ENCODE peak calls at places on chromosomes 2 and 18, in five cellular contexts. Y is AG09309, D is astrocyte of the spinal cord, F is cardiac fibroblast, I is small intestine. S is an unnamed sample.

GRCh38 chr2:205405752-205406151 is 276.5 kb upstream of the NRP2 start:
- DNase-seq in D (peak; percentile 84), I (no peak), F (peak; percentile 92), Y (peak; percentile 72), S (no peak)

GRCh38 chr2:237714690-237715458 is 83.7 kb upstream of the RBM44 start:
- DNase-seq in Y (no peak), D (peak; percentile 84), F (peak; percentile 69), I (no peak), S (peak; percentile 49)

GRCh38 chr18:57801379-57802165 is 1.5 kb downstream of the ATP8B1 start:
- DNase-seq in F (no peak), I (peak; percentile 63), D (no peak), Y (no peak), S (no peak)

GRCh38 chr2:25543939-25544338 is 129.4 kb downstream of the DTNB start:
- DNase-seq in F (no peak), Y (no peak), D (no peak), I (no peak), S (no peak)

GRCh38 chr2:6429210-6429986 is 436.3 kb downstream of the CMPK2 start:
- DNase-seq in I (no peak), Y (no peak), F (no peak), D (no peak), S (no peak)

GRCh38 chr18:57737661-57738060 is 65.5 kb downstream of the ATP8B1 start:
- DNase-seq in F (peak; percentile 96), I (no peak), Y (peak; percentile 97), D (peak; percentile 89), S (peak; percentile 61)

GRCh38 chr18:41323044-41323443 is 632.0 kb upstream of the PIK3C3 start:
- DNase-seq in I (no peak), D (peak; percentile 52), Y (no peak), F (peak; percentile 44), S (no peak)

GRCh38 chr18:54181856-54182612 is 42.4 kb downstream of the MBD2 start:
- DNase-seq in I (no peak), F (peak; percentile 20), D (peak; percentile 26), Y (no peak), S (no peak)

GRCh38 chr18:73827801-73828200 is 319.8 kb downstream of the FBXO15 start:
- DNase-seq in F (no peak), Y (no peak), I (no peak), D (no peak), S (no peak)

GRCh38 chr2:129300456-129300855 is 679.0 kb upstream of the RAB6C start:
- DNase-seq in Y (no peak), I (no peak), D (no peak), F (no peak), S (no peak)

DNA sequence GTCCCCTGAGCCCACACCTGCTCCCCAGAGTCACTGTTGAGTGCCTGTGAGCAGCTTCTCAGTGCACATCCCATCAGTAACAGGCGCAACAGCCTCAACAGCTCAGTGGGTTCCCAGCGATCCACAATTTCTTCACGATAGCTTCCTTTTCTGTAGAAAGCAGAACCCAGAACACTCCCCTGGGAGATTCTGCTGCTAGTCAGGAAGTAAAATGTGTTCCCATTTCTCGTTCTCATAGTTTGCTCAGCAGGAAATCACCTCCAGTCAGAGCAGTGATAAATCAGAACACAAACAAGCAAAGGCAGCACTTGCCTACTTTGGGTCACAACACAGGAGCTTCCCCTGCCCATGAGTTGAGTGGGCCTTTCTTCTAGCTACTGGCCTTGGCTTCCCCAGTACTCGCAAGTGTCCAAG is 48.9 kb upstream of the ATG16L1 start:
- DNase-seq in I (no peak), D (no peak), Y (no peak), F (no peak), S (no peak)
- H3K4me3 ChIP-seq in I (no peak overlapping the region), D (no peak overlapping the region), Y (no peak overlapping the region), F (no peak overlapping the region), S (no peak overlapping the region)

GRCh38 chr18:48922203-48922800 is 28.5 kb downstream of the SMAD7 start:
- DNase-seq in D (no peak), F (no peak), Y (no peak), I (no peak), S (no peak)

GRCh38 chr18:48921305-48922202 is 29.2 kb downstream of the SMAD7 start:
- DNase-seq in D (no peak), F (no peak), Y (no peak), I (no peak), S (no peak)

GRCh38 chr18:48919547-48919946 is 31.2 kb downstream of the SMAD7 start:
- DNase-seq in F (no peak), D (no peak), I (no peak), Y (no peak), S (no peak)

GRCh38 chr18:48918660-48919415 is 31.9 kb downstream of the SMAD7 start:
- DNase-seq in Y (no peak), I (no peak), F (no peak), D (no peak), S (no peak)

GRCh38 chr18:48920408-48921038 is 30.2 kb downstream of the SMAD7 start:
- DNase-seq in I (no peak), D (no peak), Y (no peak), F (no peak), S (no peak)
- H3K4me3 ChIP-seq in I (no peak overlapping the region), D (no peak overlapping the region), Y (no peak overlapping the region), F (no peak overlapping the region), S (no peak overlapping the region)

GRCh38 chr2:187297806-187298205 is 150.2 kb downstream of the CALCRL start:
- DNase-seq in D (no peak), F (peak; percentile 8), I (no peak), Y (no peak), S (no peak)

GRCh38 chr2:187299122-187299906 is 148.7 kb downstream of the CALCRL start:
- DNase-seq in D (peak; percentile 54), F (peak; percentile 58), Y (no peak), I (no peak), S (no peak)

GRCh38 chr2:187307606-187308005 is 140.4 kb downstream of the CALCRL start:
- DNase-seq in I (no peak), Y (no peak), F (peak; percentile 61), D (no peak), S (no peak)

GRCh38 chr2:187302146-187302545 is 145.9 kb downstream of the CALCRL start:
- DNase-seq in Y (no peak), D (peak; percentile 61), I (no peak), F (peak; percentile 52), S (no peak)

DNA sequence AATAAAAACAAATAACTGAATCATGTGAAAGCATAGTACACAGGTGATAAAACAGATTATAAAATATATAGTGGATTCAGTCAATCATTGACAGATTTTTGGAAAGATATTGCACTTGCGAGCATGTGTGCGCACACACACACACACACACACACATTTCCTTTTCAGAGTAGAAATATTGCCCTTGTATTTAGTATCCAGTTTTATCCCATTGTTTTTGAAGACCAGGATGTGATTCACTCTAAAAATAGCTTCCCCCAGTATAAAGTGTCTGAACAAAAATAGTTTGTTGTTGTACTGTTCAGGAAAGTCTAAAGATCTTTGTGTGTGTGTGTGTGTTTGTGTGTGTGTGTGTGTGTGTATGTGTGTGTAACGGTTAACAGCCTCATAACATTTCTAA is 145.4 kb downstream of the CALCRL start:
- DNase-seq in D (peak; percentile 72), I (no peak), Y (no peak), F (peak; percentile 85), S (no peak)
- H3K4me3 ChIP-seq in D (no peak overlapping the region), I (no peak overlapping the region), Y (no peak overlapping the region), F (no peak overlapping the region), S (no peak overlapping the region)

GRCh38 chr2:111119004-111119846 is 1.5 kb upstream of the BCL2L11 start:
- DNase-seq in Y (no peak), F (no peak), D (peak; percentile 8), I (peak; percentile 54), S (no peak)
- H3K4me3 ChIP-seq in Y (no peak overlapping the region), F (peak overlapping the region; percentile 8), D (peak overlapping the region; percentile 45), I (peak overlapping the region; percentile 35), S (peak overlapping the region; percentile 83)

GRCh38 chr18:53115876-53116585 is 776.0 kb downstream of the DCC start:
- DNase-seq in I (no peak), Y (no peak), F (no peak), D (peak; percentile 6), S (no peak)
- H3K4me3 ChIP-seq in I (no peak overlapping the region), Y (no peak overlapping the region), F (no peak overlapping the region), D (peak overlapping the region; percentile 8), S (no peak overlapping the region)

GRCh38 chr2:36406296-36406695 is 50.7 kb downstream of the CRIM1 start:
- DNase-seq in I (no peak), D (no peak), F (no peak), Y (no peak), S (no peak)

GRCh38 chr2:36405183-36405582 is 49.6 kb downstream of the CRIM1 start:
- DNase-seq in D (no peak), I (no peak), Y (no peak), F (no peak), S (no peak)

GRCh38 chr2:36404312-36404711 is 48.7 kb downstream of the CRIM1 start:
- DNase-seq in D (peak; percentile 75), Y (no peak), I (no peak), F (no peak), S (no peak)

GRCh38 chr2:36404754-36405153 is 49.2 kb downstream of the CRIM1 start:
- DNase-seq in F (no peak), D (no peak), I (no peak), Y (no peak), S (no peak)

DNA sequence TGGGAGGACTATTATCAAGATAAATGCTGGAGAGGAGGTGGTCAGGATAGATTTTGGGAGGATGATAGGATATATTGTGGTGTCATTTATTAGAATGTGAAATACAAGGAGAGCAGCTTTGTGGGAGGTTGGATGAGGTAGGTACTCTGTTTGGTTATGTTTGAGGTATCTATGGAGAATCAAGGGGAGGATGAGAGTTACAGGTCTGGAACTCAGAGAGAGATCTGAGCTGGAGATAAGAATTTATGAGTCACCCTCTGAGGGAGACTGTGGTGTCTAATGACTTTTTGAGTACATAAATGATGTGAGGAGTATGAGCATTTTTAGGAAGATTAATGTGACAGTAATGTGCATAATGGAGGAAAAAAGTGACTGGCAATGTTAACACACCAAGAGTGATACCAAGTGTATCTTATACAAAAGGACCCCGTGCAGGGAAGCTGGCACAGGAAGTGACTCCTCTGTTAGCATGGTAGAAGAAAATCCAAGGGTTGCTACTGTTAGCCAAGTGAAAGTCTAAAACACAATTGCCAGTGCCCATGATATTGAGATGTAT is 48.2 kb downstream of the CRIM1 start:
- DNase-seq in I (no peak), D (peak; percentile 90), F (no peak), Y (peak; percentile 25), S (no peak)
- H3K4me3 ChIP-seq in I (no peak overlapping the region), D (no peak overlapping the region), F (no peak overlapping the region), Y (no peak overlapping the region), S (no peak overlapping the region)

DNA sequence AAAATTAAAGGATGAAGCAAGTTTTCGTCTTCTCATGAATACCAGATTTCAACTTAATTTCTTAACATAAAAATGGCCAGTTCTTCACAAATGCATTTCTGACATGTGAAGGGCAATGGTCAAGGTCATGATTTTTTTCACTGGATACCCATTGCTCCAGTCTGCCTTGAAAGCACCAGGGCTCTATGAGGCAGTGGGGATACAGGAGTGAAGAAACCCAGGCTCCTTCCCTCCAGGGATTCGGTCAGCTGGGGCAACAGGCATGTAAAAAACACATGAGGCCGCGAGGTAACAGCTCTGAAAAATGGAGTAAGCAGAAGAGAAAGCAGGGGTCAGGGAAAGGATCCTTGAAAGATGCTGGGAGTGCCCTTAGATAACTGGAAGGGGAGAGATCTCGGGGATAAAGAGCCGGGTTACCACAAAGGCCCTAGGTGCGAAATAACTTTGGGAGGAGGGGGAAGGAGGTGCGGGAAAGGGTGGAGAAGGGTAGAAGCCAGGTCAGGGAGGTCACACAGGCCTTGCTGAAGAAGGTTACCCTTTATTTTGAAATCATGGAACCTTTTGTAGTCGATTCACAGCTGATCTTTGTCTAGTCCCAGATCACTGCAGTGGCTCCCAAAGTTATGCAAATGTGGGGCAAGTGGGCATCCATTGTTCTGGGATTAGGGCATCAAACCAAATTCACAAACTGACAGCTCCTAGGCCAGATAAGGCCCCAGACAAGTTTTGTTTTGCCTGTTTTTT is 5.2 kb upstream of the SPRED2 start:
- DNase-seq in D (no peak), F (no peak), I (no peak), Y (no peak), S (no peak)
- H3K4me3 ChIP-seq in D (no peak overlapping the region), F (no peak overlapping the region), I (no peak overlapping the region), Y (no peak overlapping the region), S (peak overlapping the region; percentile 69)

GRCh38 chr2:131590896-131591295 is 63.2 kb downstream of the CCDC74A start:
- DNase-seq in D (no peak), Y (no peak), F (no peak), I (no peak), S (no peak)
- H3K4me3 ChIP-seq in D (no peak overlapping the region), Y (no peak overlapping the region), F (no peak overlapping the region), I (no peak overlapping the region), S (no peak overlapping the region)

S was measured in gastrocnemius medialis.